ENCODE peak calls at places on chromosomes 7 and 10, in ten cellular contexts. B, Z, M, N, U, C, G, Y, J and H are unnamed samples.

GRCh38 chr10:97607076-97607635 is 17.6 kb downstream of the C10orf62 start:
- DNase-seq in N (no peak), Y (no peak), B (no peak), J (no peak), Z (no peak), M (no peak), C (no peak), G (no peak), U (no peak), H (no peak)

GRCh38 chr10:71094712-71095390 is 117.5 kb upstream of the UNC5B start:
- DNase-seq in B (no peak), C (no peak), Z (peak; percentile 67), N (no peak), J (no peak), G (no peak), U (no peak), Y (no peak), M (no peak), H (no peak)

GRCh38 chr10:66819691-66820090 is 106.1 kb upstream of the LRRTM3 start:
- DNase-seq in Y (no peak), G (no peak), U (no peak), C (no peak), Z (no peak), J (no peak), M (no peak), N (no peak), B (no peak), H (no peak)

GRCh38 chr10:34811126-34811967 is 3.7 kb downstream of the PARD3 start:
- DNase-seq in U (no peak), M (no peak), Y (no peak), C (no peak), B (no peak), N (no peak), Z (no peak), J (no peak), G (no peak), H (no peak)

GRCh38 chr7:65438593-65438992 is 64.9 kb downstream of the ZNF92 start:
- DNase-seq in Y (no peak), N (no peak), G (peak; percentile 52), M (no peak), B (no peak), C (no peak), U (no peak), J (no peak), Z (peak; percentile 88), H (no peak)

GRCh38 chr10:69337312-69338132 is 59.2 kb downstream of the HK1 start:
- DNase-seq in Z (peak; percentile 98), C (peak; percentile 33), U (no peak), M (no peak), N (no peak), G (peak; percentile 99), B (peak; percentile 82), J (peak; percentile 76), Y (peak; percentile 87), H (no peak)

GRCh38 chr10:80284522-80284921 is 4.9 kb downstream of the MAT1A start:
- DNase-seq in J (no peak), B (no peak), M (no peak), Z (no peak), N (no peak), C (no peak), U (no peak), Y (no peak), G (no peak), H (no peak)

GRCh38 chr10:103497161-103497915 is 3.8 kb downstream of the NEURL1 start:
- DNase-seq in Y (no peak), G (no peak), M (no peak), Z (no peak), N (no peak), B (no peak), U (no peak), C (no peak), J (peak; percentile 18), H (no peak)

GRCh38 chr10:92965314-92965713 is 95.3 kb upstream of the CYP26C1 start:
- DNase-seq in U (no peak), M (peak; percentile 15), Y (no peak), C (no peak), B (no peak), G (peak; percentile 63), N (no peak), Z (peak; percentile 57), J (no peak), H (no peak)

GRCh38 chr7:45663167-45663921 is 89.2 kb downstream of the ADCY1 start:
- DNase-seq in U (no peak), G (peak; percentile 20), M (no peak), N (peak; percentile 55), Z (no peak), B (peak; percentile 58), C (peak; percentile 18), Y (peak; percentile 72), J (no peak), H (no peak)

GRCh38 chr10:91528768-91529167 is 104.1 kb downstream of the PPP1R3C start:
- DNase-seq in J (no peak), M (no peak), Z (no peak), C (no peak), N (no peak), U (no peak), G (no peak), Y (no peak), B (no peak), H (no peak)

GRCh38 chr10:34171957-34172527 is 643.1 kb downstream of the PARD3 start:
- DNase-seq in G (no peak), Y (no peak), U (no peak), J (no peak), C (no peak), B (no peak), Z (no peak), M (no peak), N (no peak), H (no peak)

GRCh38 chr7:159012353-159013069 is 132.2 kb downstream of the VIPR2 start:
- DNase-seq in M (no peak), N (peak; percentile 70), C (peak; percentile 72), B (peak; percentile 96), Y (peak; percentile 91), G (peak; percentile 9), J (no peak), U (peak; percentile 93), Z (no peak), H (peak; percentile 27)

GRCh38 chr7:12729112-12729511 is 41.7 kb downstream of the ARL4A start:
- DNase-seq in J (no peak), Y (peak; percentile 92), G (peak; percentile 47), U (peak; percentile 78), N (peak; percentile 54), Z (no peak), C (peak; percentile 88), M (no peak), B (peak; percentile 78), H (no peak)

GRCh38 chr7:123346771-123347170 is 147.0 kb upstream of the SLC13A1 start:
- DNase-seq in J (no peak), N (no peak), B (no peak), G (no peak), Y (no peak), Z (no peak), C (no peak), U (no peak), M (no peak), H (no peak)

GRCh38 chr7:103389263-103389662 is 41.8 kb downstream of the PSMC2 start:
- DNase-seq in Z (no peak), Y (no peak), M (no peak), J (no peak), N (no peak), G (no peak), C (no peak), B (no peak), U (no peak), H (no peak)

GRCh38 chr7:146388928-146389327 is 272.3 kb downstream of the CNTNAP2 start:
- DNase-seq in N (no peak), Y (no peak), U (no peak), Z (no peak), J (no peak), B (no peak), G (no peak), C (no peak), M (no peak), H (no peak)

GRCh38 chr7:8360564-8361153 is 72.8 kb upstream of the NXPH1 start:
- DNase-seq in B (no peak), J (no peak), G (no peak), N (no peak), Z (no peak), U (no peak), Y (no peak), C (no peak), M (no peak), H (no peak)
- H3K27ac ChIP-seq in B (no peak overlapping the region), J (no peak overlapping the region), G (no peak overlapping the region), N (no peak overlapping the region), Z (no peak overlapping the region), U (no peak overlapping the region), Y (no peak overlapping the region), C (no peak overlapping the region), M (no peak overlapping the region), H (no peak overlapping the region)

DNA sequence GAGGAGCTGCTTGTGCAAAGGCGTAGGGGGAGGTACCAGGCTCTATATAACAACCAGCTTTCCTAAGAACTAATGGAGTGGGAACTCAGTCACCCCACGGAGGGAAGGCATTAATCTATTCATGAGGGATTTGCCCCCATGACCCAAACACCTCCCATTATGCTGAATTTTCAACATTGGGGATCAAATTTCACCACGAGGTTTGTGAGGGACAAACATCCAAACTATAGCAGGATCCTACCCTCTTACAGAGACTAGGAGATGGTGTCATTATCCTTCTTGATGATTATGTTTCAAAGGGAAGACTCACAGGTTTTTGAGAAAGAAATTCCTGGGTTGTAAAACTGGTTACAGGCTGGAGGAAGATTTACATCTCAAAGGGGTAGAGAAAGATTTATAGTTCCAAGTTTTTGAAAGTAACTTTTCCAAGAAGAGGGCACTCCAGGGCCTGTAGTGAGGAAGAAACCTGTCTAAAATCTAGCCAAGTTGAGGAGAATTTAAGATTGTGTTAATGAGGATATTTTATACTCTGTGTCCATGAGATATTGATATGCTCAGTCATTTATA is 294.9 kb upstream of the DKK1 start:
- DNase-seq in M (no peak), J (no peak), G (no peak), N (no peak), U (no peak), Z (no peak), Y (no peak), B (no peak), C (no peak), H (no peak)
- H3K27ac ChIP-seq in M (no peak overlapping the region), J (no peak overlapping the region), G (no peak overlapping the region), N (no peak overlapping the region), U (no peak overlapping the region), Z (no peak overlapping the region), Y (no peak overlapping the region), B (no peak overlapping the region), C (no peak overlapping the region), H (no peak overlapping the region)

DNA sequence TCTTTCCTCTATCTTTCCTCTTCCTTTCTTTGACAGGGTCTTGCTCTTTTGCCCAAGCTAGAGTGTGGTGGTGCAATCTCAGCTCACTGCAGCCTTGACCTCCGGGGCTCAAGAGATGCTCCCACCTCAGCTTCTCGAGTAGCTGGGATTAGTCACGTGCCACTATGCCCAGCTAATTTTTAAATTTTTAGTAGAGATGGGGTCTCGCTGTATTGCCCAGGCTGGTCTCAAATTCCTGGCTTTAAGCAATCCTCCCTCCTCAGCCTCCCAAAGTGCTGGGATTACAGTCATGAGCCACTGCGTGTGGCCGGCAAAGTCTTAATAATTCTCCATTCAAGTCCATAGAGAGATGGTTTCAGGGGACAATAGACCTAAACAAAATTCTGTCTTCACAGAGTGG is 40.2 kb downstream of the COL26A1 start:
- DNase-seq in Z (no peak), B (no peak), Y (no peak), N (no peak), C (no peak), U (no peak), G (no peak), J (no peak), M (no peak), H (no peak)
- H3K27ac ChIP-seq in Z (no peak overlapping the region), B (no peak overlapping the region), Y (no peak overlapping the region), N (no peak overlapping the region), C (no peak overlapping the region), U (no peak overlapping the region), G (no peak overlapping the region), J (no peak overlapping the region), M (peak overlapping the region; percentile 31), H (no peak overlapping the region)

GRCh38 chr7:98970031-98970615 is 91.8 kb downstream of the TRRAP start:
- DNase-seq in B (no peak), J (no peak), G (no peak), N (no peak), Y (no peak), C (no peak), M (no peak), U (no peak), Z (no peak), H (no peak)
- H3K27ac ChIP-seq in B (no peak overlapping the region), J (no peak overlapping the region), G (no peak overlapping the region), N (no peak overlapping the region), Y (no peak overlapping the region), C (no peak overlapping the region), M (no peak overlapping the region), U (no peak overlapping the region), Z (no peak overlapping the region), H (no peak overlapping the region)